ENCODE peak calls at places on chromosomes 3 and 15, in seven cellular contexts. O is HuH-7.5; G is stimulated activated CD4-positive, alpha-beta T cell treated with anti-CD3 and anti-CD28 coated beads, TNF-alpha, amount 100 ng/mL, for 4 hours; I is GM12865; M is IMR-90; X is BE2C; F is colonic mucosa. L is an unnamed sample.

GRCh38 chr15:82709081-82709420 is 624 bp downstream of the AP3B2 start:
- DNase-seq in O (no peak), G (no peak), I (no peak), M (no peak), X (peak), F (no peak), L (no peak)

GRCh38 chr3:142022381-142022780 is 127.0 kb downstream of the TFDP2 start:
- DNase-seq in O (no peak), G (no peak), I (peak), M (no peak), X (peak), F (no peak), L (peak)

GRCh38 chr3:112635674-112636073 is 5.3 kb downstream of the CCDC80 start:
- DNase-seq in O (no peak), G (no peak), I (no peak), M (peak), X (peak), F (peak), L (no peak)

GRCh38 chr15:51842852-51843737 is 13.6 kb downstream of the TMOD3 start:
- DNase-seq in O (no peak), G (no peak), I (peak), M (peak), X (no peak), F (no peak), L (no peak)

GRCh38 chr3:159886050-159886449 is 102.6 kb upstream of the IL12A start:
- DNase-seq in O (no peak), G (no peak), I (peak), M (no peak), X (no peak), F (no peak), L (no peak)

GRCh38 chr15:95247068-95247984 is 1016.0 kb downstream of the MCTP2 start:
- DNase-seq in O (no peak), G (no peak), I (no peak), M (peak), X (no peak), F (no peak), L (no peak)

GRCh38 chr3:178152010-178152409 is 384.2 kb upstream of the KCNMB2 start:
- DNase-seq in O (no peak), G (no peak), I (no peak), M (no peak), X (no peak), F (no peak), L (no peak)

GRCh38 chr3:64865872-64866588 is 178.2 kb upstream of the ADAMTS9 start:
- DNase-seq in O (no peak), G (no peak), I (no peak), M (no peak), X (no peak), F (no peak), L (no peak)

GRCh38 chr3:132382267-132382666 is 35.0 kb upstream of the DNAJC13 start:
- DNase-seq in O (no peak), G (no peak), I (no peak), M (no peak), X (no peak), F (no peak), L (no peak)

GRCh38 chr15:60871731-60872130 is 357.4 kb downstream of the RORA start:
- DNase-seq in O (no peak), G (no peak), I (no peak), M (peak), X (no peak), F (no peak), L (no peak)

GRCh38 chr15:88866295-88866881 is 29.0 kb downstream of the HAPLN3 start:
- DNase-seq in O (no peak), G (no peak), I (no peak), M (no peak), X (no peak), F (no peak), L (no peak)

GRCh38 chr3:157335677-157336076 is 101.0 kb upstream of the PTX3 start:
- DNase-seq in O (peak), G (no peak), I (no peak), M (peak), X (no peak), F (no peak), L (no peak)

GRCh38 chr3:119588112-119588511 is 8.8 kb downstream of the ADPRH start:
- DNase-seq in O (no peak), G (no peak), I (peak), M (no peak), X (peak), F (peak), L (no peak)

GRCh38 chr3:128805771-128806170 is 73.6 kb upstream of the ACAD9 start:
- DNase-seq in O (no peak), G (no peak), I (no peak), M (peak), X (no peak), F (no peak), L (no peak)